ENCODE peak calls at places on chromosome 18, in ten cellular contexts. R, I, H, K, U, X, D, F, M and Y are unnamed samples.

GRCh38 chr18:59582395-59582794 is 114.8 kb downstream of the CCBE1 start:
- DNase-seq in D (no peak), M (no peak), X (no peak), U (no peak), K (no peak), H (no peak), R (no peak), I (no peak), F (no peak), Y (peak; percentile 32)

GRCh38 chr18:39806519-39806918 is 2148.5 kb upstream of the PIK3C3 start:
- DNase-seq in I (peak; percentile 33), D (peak; percentile 23), U (no peak), F (no peak), K (no peak), R (no peak), M (no peak), H (peak; percentile 24), X (no peak), Y (peak; percentile 41)

GRCh38 chr18:23280844-23281243 is 145.6 kb downstream of the CABLES1 start:
- DNase-seq in F (no peak), I (no peak), D (no peak), K (no peak), H (no peak), M (no peak), U (no peak), X (no peak), R (no peak), Y (no peak)

GRCh38 chr18:22250591-22250996 is 81.2 kb downstream of the GATA6 start:
- DNase-seq in R (no peak), K (no peak), F (no peak), H (no peak), M (peak; percentile 74), U (no peak), D (no peak), I (no peak), X (no peak), Y (peak; percentile 36)

GRCh38 chr18:51361130-51361860 is 163.8 kb upstream of the MEX3C start:
- DNase-seq in M (no peak), I (no peak), H (peak; percentile 86), X (no peak), U (no peak), D (peak; percentile 50), F (no peak), R (peak; percentile 6), K (no peak), Y (no peak)

GRCh38 chr18:23231340-23232021 is 96.2 kb downstream of the CABLES1 start:
- DNase-seq in U (peak; percentile 82), K (no peak), I (no peak), D (peak; percentile 98), R (no peak), F (peak; percentile 95), M (no peak), H (peak; percentile 97), X (peak; percentile 85), Y (peak; percentile 92)

GRCh38 chr18:33761363-33761762 is 183.3 kb downstream of the ASXL3 start:
- DNase-seq in X (no peak), K (no peak), D (peak; percentile 39), R (no peak), I (no peak), U (peak; percentile 61), F (no peak), M (no peak), H (peak; percentile 42), Y (peak; percentile 36)

GRCh38 chr18:60189840-60190239 is 182.7 kb downstream of the MC4R start:
- DNase-seq in M (no peak), U (no peak), I (no peak), R (no peak), H (no peak), X (no peak), K (no peak), F (no peak), D (no peak), Y (no peak)

GRCh38 chr18:30730915-30731314 is 311.6 kb downstream of the DSC3 start:
- DNase-seq in U (no peak), X (no peak), I (no peak), M (no peak), K (peak; percentile 11), H (no peak), R (peak; percentile 13), D (no peak), F (no peak), Y (no peak)

GRCh38 chr18:40035951-40036350 is 1919.1 kb upstream of the PIK3C3 start:
- DNase-seq in U (no peak), R (no peak), D (no peak), H (no peak), X (no peak), F (no peak), I (no peak), K (no peak), M (no peak), Y (no peak)

GRCh38 chr18:22913861-22914260 is 19.3 kb upstream of the RBBP8 start:
- DNase-seq in M (peak; percentile 85), F (no peak), X (no peak), I (peak; percentile 84), U (no peak), D (no peak), R (no peak), H (no peak), K (no peak), Y (no peak)

DNA sequence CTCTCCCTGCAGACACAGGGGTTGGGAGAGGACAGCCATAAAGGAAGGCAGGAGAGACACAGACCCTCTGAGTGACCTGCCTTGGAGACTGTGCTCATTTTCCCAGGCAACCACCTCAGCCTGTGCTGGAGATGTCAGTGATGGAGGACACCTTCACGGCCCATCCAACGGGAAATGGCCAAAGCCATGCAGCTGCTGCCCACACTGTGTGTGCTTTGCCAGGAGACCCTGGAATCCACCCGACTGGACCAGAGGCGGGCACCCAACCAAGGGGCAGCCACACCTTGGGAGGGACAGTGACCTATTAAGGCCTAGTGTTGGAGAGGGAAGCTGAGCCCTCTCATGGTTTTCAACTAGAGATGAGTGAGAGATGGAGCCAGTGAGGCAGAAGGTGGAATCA is 192.5 kb downstream of the SMAD2 start:
- DNase-seq in K (no peak), F (no peak), M (no peak), R (no peak), U (no peak), D (no peak), I (no peak), H (no peak), X (no peak), Y (no peak)
- H3K4me3 ChIP-seq in K (no peak overlapping the region), F (no peak overlapping the region), M (no peak overlapping the region), R (no peak overlapping the region), U (no peak overlapping the region), D (no peak overlapping the region), I (no peak overlapping the region), H (no peak overlapping the region), X (no peak overlapping the region), Y (no peak overlapping the region)

GRCh38 chr18:48680339-48680738 is 141.5 kb downstream of the CTIF start:
- DNase-seq in D (no peak), H (no peak), M (no peak), K (no peak), R (no peak), X (no peak), I (no peak), U (no peak), F (no peak), Y (no peak)
- H3K36me3 ChIP-seq in D (peaks cover 8% of the 10 kb centered on the region), H (peaks cover 18% of the 10 kb centered on the region), M (no peaks in the 10 kb centered on the region), K (peaks cover 20% of the 10 kb centered on the region), R (no peaks in the 10 kb centered on the region), X (no peaks in the 10 kb centered on the region), I (no peaks in the 10 kb centered on the region), U (peaks cover 14% of the 10 kb centered on the region), F (no peaks in the 10 kb centered on the region), Y (peaks cover 2% of the 10 kb centered on the region)

DNA sequence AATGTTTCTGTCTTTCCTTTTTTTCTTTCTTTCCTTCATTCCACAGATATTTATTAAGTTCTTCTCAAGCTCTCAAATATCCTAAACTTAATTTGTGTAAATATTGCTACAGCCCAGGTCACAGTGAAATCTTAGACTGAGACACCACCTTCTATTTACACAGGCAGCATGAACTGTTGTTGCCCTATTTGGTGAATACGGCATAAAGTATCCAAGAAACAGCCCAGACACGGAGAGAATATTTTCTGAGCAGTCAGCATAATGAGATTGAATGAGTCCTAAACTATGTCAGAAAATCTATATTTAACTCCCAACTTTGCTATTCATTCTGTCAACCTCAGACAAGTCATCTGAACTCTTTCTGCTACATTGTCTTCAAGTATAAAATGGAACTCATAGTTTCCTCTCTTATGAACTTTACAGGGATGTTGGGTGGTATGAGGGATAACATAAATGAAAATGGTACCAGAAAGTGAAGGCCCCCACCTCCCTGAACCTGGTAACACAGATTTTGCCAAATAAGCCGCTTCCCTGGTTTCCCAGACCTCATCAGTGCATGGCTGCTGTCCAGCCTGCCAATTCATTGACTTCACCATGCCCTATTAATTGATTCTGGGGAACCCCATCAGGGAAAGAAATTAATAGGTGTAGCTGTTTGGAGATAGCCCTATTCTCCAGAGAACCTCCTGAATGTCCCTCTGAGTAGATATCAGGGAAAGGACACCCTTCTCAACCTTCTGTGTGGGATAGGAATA is 235.9 kb downstream of the SETBP1 start:
- DNase-seq in X (no peak), U (no peak), D (no peak), F (no peak), H (no peak), I (no peak), K (no peak), R (no peak), M (no peak), Y (no peak)
- H3K4me3 ChIP-seq in X (no peak overlapping the region), U (no peak overlapping the region), D (no peak overlapping the region), F (no peak overlapping the region), H (no peak overlapping the region), I (no peak overlapping the region), K (no peak overlapping the region), R (no peak overlapping the region), M (no peak overlapping the region), Y (no peak overlapping the region)

GRCh38 chr18:5909130-5909529 is 13.8 kb upstream of the TMEM200C start:
- DNase-seq in K (no peak), H (no peak), X (no peak), U (peak; percentile 17), D (no peak), F (no peak), R (no peak), I (peak; percentile 14), M (no peak), Y (peak; percentile 32)
- H3K36me3 ChIP-seq in K (no peaks in the 10 kb centered on the region), H (no peaks in the 10 kb centered on the region), X (no peaks in the 10 kb centered on the region), U (no peaks in the 10 kb centered on the region), D (no peaks in the 10 kb centered on the region), F (no peaks in the 10 kb centered on the region), R (no peaks in the 10 kb centered on the region), I (no peaks in the 10 kb centered on the region), M (no peaks in the 10 kb centered on the region), Y (no peaks in the 10 kb centered on the region)